ENCODE peak calls at places on chromosomes 13 and 19, in five cellular contexts. K is fibroblast of mammary gland, W is epithelial cell of esophagus, D is foreskin fibroblast, V is Panc1. Z is an unnamed sample.

GRCh38 chr19:38293281-38293680 is 10.8 kb upstream of the C19orf33 start:
- DNase-seq in K (no peak), D (no peak), V (no peak), W (no peak), Z (no peak)

GRCh38 chr19:13104848-13105646 is 2.4 kb upstream of the LYL1 start:
- DNase-seq in W (no peak), K (no peak), V (no peak), D (no peak), Z (no peak)

GRCh38 chr13:48403151-48403631 is 9.7 kb downstream of the LPAR6 start:
- DNase-seq in V (no peak), K (peak; percentile 45), D (no peak), W (no peak), Z (peak; percentile 64)

GRCh38 chr13:42211704-42212103 is 60.2 kb upstream of the AKAP11 start:
- DNase-seq in D (peak; percentile 16), W (peak; percentile 70), K (peak; percentile 74), V (no peak), Z (peak; percentile 7)

GRCh38 chr19:46984077-46985010 is 35.3 kb upstream of the NPAS1 start:
- DNase-seq in D (peak; percentile 81), V (no peak), K (peak; percentile 86), W (peak; percentile 83), Z (peak; percentile 93)

GRCh38 chr13:20069956-20070355 is 90.9 kb downstream of the GJA3 start:
- DNase-seq in V (no peak), K (no peak), D (no peak), W (no peak), Z (no peak)

GRCh38 chr19:53254451-53255341 is at the start of gene ZNF677:
- DNase-seq in V (peak; percentile 32), D (peak; percentile 91), K (peak; percentile 80), W (peak; percentile 92), Z (peak; percentile 87)

GRCh38 chr19:30224689-30225606 is 147.2 kb upstream of the ZNF536 start:
- DNase-seq in K (no peak), W (no peak), V (no peak), D (no peak), Z (no peak)

GRCh38 chr13:79512950-79513349 is 32.0 kb downstream of the NDFIP2 start:
- DNase-seq in W (no peak), V (no peak), K (no peak), D (no peak), Z (no peak)

GRCh38 chr13:44713793-44714469 is 137.8 kb upstream of the TSC22D1 start:
- DNase-seq in K (peak; percentile 91), W (peak; percentile 93), V (no peak), D (peak; percentile 94), Z (peak; percentile 83)

GRCh38 chr19:1629256-1629808 is 23.1 kb downstream of the TCF3 start:
- DNase-seq in K (no peak), D (no peak), V (no peak), W (no peak), Z (no peak)

GRCh38 chr19:13190781-13191540 is 40.8 kb downstream of the IER2 start:
- DNase-seq in D (no peak), V (no peak), W (no peak), K (no peak), Z (no peak)

GRCh38 chr13:106133025-106133424 is 402.4 kb downstream of the EFNB2 start:
- DNase-seq in D (peak; percentile 77), V (no peak), K (peak; percentile 74), W (peak; percentile 75), Z (peak; percentile 58)

DNA sequence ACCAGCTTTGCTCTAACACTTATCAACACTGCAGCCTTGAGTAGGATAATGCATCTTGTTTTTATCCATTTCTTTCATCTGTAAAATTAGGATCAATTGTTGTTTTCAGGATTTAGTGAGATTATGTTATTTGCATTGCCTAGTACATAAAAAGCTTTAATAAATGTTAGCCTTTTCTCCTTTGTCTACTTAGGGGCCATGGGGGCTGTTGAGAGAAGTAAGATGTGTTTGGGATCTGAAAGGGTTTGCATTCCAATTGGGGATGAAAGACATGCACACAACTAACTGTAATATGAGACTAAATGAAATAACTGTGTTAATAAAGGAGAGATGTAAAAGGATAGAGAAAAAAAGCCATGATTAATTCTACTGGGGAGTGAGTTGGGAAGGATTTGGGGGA is 236.1 kb downstream of the OLFM4 start:
- DNase-seq in K (no peak), V (no peak), D (no peak), W (no peak), Z (no peak)
- H3K4me3 ChIP-seq in K (no peak overlapping the region), V (no peak overlapping the region), D (no peak overlapping the region), W (no peak overlapping the region), Z (no peak overlapping the region)

DNA sequence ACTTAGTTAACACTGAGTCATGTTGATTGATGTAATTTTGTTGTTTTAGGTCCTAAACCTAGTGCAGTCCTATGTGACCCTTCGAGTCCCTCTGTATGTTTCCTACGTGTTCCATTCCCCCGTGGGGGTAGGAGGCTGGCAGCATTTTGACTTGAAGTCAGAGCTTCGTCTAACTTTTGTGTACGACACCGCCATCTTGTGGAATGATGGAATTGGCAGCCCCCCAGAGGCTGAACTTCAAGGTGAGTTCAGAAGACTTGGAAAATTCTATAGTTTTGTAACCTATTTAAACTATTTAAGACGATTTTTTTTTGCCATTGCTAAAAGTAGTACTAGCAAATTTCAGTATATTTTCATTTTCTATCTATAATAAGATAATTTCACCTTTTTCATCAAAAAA is 117.9 kb downstream of the STOML3 start:
- DNase-seq in K (peak; percentile 43), W (peak; percentile 65), D (no peak), V (peak; percentile 13), Z (peak; percentile 23)
- TF ChIP-seq CTCF in K (peak; percentile 49), W (peak; percentile 72), D (peak; percentile 30), V (peak; percentile 70), Z (peak; percentile 48)

GRCh38 chr19:3479177-3479818 is 1.0 kb downstream of the SMIM24 start:
- DNase-seq in K (peak; percentile 27), D (no peak), V (no peak), W (no peak), Z (no peak)
- H3K4me3 ChIP-seq in K (no peak overlapping the region), D (no peak overlapping the region), V (no peak overlapping the region), W (no peak overlapping the region), Z (no peak overlapping the region)

GRCh38 chr13:70809588-70809987 is 701.3 kb upstream of the KLHL1 start:
- DNase-seq in W (no peak), K (no peak), V (no peak), D (no peak), Z (no peak)

GRCh38 chr13:70812481-70812880 is 704.2 kb upstream of the KLHL1 start:
- DNase-seq in V (no peak), K (peak; percentile 16), W (peak; percentile 83), D (peak; percentile 3), Z (no peak)

GRCh38 chr13:70817571-70817970 is 709.3 kb upstream of the KLHL1 start:
- DNase-seq in W (peak; percentile 12), V (no peak), D (no peak), K (no peak), Z (no peak)

GRCh38 chr13:70816853-70817252 is 708.6 kb upstream of the KLHL1 start:
- DNase-seq in W (peak; percentile 2), D (no peak), K (no peak), V (no peak), Z (no peak)

GRCh38 chr13:70814684-70815083 is 706.4 kb upstream of the KLHL1 start:
- DNase-seq in V (no peak), D (no peak), K (no peak), W (no peak), Z (no peak)
- TF ChIP-seq CTCF in V (no peak), D (no peak), K (no peak), W (no peak), Z (no peak)

DNA sequence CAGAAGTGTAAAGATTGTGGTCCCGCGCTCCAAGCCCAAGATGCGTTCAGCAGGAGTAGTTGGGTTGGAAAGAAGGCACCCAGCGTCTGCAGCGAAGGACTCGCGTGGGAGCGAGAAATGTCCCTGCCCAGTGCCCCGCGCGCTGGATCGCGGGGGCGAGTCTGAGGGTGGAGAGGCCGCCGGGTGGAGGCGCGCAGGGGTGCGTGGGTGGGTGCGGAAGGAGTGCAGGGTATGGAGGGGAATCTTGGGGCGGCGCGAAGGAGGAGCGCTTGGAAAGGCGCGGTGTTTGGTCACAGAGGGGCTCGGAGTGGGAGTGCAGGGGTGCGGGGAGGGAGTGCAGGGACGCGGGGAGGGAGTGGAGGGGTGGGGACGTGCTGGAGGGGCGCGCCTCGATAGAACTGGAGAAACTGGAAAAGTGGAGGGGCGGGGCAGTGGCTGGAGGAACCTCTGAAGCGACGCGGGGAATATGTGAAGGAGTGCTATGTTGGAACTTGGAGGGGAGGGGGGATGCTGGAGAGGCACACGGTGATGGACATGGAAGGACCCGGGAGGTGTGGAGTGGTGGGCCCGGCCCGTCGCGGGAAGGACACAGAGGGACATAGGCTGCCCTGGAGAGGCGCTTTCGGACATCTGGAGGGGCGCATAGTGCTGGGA is 21.1 kb upstream of the SGCG start:
- DNase-seq in D (no peak), W (peak; percentile 5), V (no peak), K (no peak), Z (no peak)
- H3K4me3 ChIP-seq in D (peak overlapping the region; percentile 49), W (peak overlapping the region; percentile 27), V (no peak overlapping the region), K (peak overlapping the region; percentile 36), Z (peak overlapping the region; percentile 15)

DNA sequence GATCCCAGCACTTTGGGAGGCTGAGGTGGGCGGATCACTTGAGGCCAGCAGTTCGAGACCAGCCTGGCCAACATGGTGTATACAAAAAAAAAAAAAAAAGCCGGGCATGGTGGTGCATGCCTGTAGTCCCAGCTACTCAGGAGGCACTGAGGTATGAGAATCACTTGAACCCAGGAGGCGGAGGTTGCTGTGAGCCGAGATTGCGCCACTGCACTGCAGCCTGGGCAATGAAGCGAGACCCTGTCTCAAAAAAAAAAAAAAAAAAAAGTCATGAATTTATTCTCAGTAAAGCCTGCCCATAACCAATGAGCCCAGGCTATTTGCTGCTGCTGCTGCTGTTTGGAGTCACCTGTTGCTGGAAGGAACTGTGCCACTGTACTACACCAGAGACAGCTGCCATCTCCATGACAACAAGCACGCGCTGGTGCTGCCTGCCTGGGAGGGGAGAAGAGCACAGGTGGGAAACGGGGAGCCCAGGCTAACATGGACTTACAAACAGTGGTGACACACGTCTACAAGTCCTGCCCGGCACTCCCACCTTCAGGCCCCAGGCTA is 11.3 kb downstream of the ZFR2 start:
- DNase-seq in V (no peak), D (no peak), K (no peak), W (no peak), Z (no peak)
- TF ChIP-seq CTCF in V (no peak), D (no peak), K (no peak), W (no peak), Z (no peak)